ENCODE peak calls at places on chromosomes 4 and X, in eight cellular contexts. H is stomach, W is tibial nerve, S is body of pancreas, E is cardiac muscle cell, M is tibial artery, V is thoracic aorta, G is lung. F is an unnamed sample.

GRCh38 chr4:116872308-116872707 is 213.1 kb downstream of the TRAM1L1 start:
- DNase-seq in H (no peak), W (no peak), S (no peak), E (no peak), M (no peak), V (no peak), G (no peak), F (no peak)

GRCh38 chr4:123378794-123379193 is 17.8 kb upstream of the SPRY1 start:
- DNase-seq in H (no peak), W (no peak), S (no peak), E (no peak), M (no peak), V (no peak), G (no peak), F (no peak)

GRCh38 chr4:147303506-147303905 is 177.4 kb upstream of the EDNRA start:
- DNase-seq in H (no peak), W (no peak), S (no peak), E (no peak), M (no peak), V (no peak), G (no peak), F (no peak)

GRCh38 chr4:86449746-86450145 is 89.9 kb upstream of the MAPK10 start:
- DNase-seq in H (no peak), W (no peak), S (no peak), E (no peak), M (no peak), V (no peak), G (no peak), F (no peak)

GRCh38 chr4:136803430-136803829 is 728.9 kb downstream of the PCDH18 start:
- DNase-seq in H (no peak), W (no peak), S (no peak), E (no peak), M (no peak), V (no peak), G (no peak), F (no peak)

GRCh38 chr4:152104846-152105462 is 344.1 kb upstream of the GATB start:
- DNase-seq in H (no peak), W (no peak), S (no peak), E (no peak), M (no peak), V (no peak), G (no peak), F (no peak)

GRCh38 chr4:15682340-15682725 is 706 bp downstream of the FAM200B start:
- DNase-seq in H (no peak), W (no peak), S (no peak), E (no peak), M (no peak), V (no peak), G (no peak), F (no peak)

GRCh38 chr4:89273741-89274141 is 33.9 kb downstream of the GPRIN3 start:
- DNase-seq in H (no peak), W (no peak), S (no peak), E (no peak), M (no peak), V (no peak), G (no peak), F (no peak)

GRCh38 chr4:26583538-26583864 is 383 bp upstream of the TBC1D19 start:
- DNase-seq in H (no peak), W (no peak), S (no peak), E (no peak), M (no peak), V (no peak), G (no peak), F (no peak)

GRCh38 chr4:183635333-183635732 is 23.7 kb downstream of the RWDD4 start:
- DNase-seq in H (no peak), W (no peak), S (no peak), E (no peak), M (no peak), V (no peak), G (no peak), F (no peak)

GRCh38 chrX:129779747-129780146 is at the start of gene SASH3:
- DNase-seq in H (peak; percentile 50), W (peak; percentile 16), S (peak; percentile 17), E (no peak), M (peak; percentile 55), V (no peak), G (peak; percentile 62), F (no peak)

GRCh38 chr4:96315815-96316214 is 475.9 kb downstream of the PDHA2 start:
- DNase-seq in H (no peak), W (no peak), S (no peak), E (peak; percentile 58), M (no peak), V (no peak), G (no peak), F (peak; percentile 68)

GRCh38 chr4:81963005-81963404 is 410.8 kb downstream of the HNRNPD start:
- DNase-seq in H (no peak), W (no peak), S (no peak), E (no peak), M (no peak), V (no peak), G (no peak), F (no peak)

GRCh38 chr4:176011523-176011922 is 54.1 kb upstream of the WDR17 start:
- DNase-seq in H (no peak), W (no peak), S (no peak), E (no peak), M (no peak), V (no peak), G (no peak), F (no peak)

GRCh38 chr4:176005766-176006165 is 59.9 kb upstream of the WDR17 start:
- DNase-seq in H (no peak), W (no peak), S (no peak), E (no peak), M (no peak), V (no peak), G (no peak), F (no peak)

GRCh38 chr4:176014583-176015108 is 51.0 kb upstream of the WDR17 start:
- DNase-seq in H (no peak), W (no peak), S (no peak), E (no peak), M (no peak), V (no peak), G (no peak), F (no peak)

GRCh38 chr4:176013466-176014247 is 52.0 kb upstream of the WDR17 start:
- DNase-seq in H (no peak), W (no peak), S (no peak), E (no peak), M (no peak), V (no peak), G (no peak), F (no peak)

DNA sequence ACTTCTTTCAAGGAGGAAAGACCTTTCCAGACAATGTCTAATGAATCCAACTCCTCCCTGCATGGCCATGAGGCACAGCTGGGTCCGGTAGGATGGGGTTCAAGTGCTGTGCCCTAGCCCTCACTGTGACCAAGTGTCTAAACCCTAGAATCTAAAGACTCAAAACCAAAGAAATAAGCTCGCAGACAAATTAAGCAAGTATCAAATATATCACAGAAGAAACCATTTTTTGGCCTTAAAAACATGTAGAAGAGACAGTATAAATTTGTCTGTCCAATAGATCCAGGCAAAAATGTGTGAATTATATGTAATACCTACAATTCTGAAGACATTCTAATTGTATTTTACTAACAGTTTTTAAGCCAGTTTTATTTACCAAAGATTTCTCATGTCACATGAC is 56.4 kb upstream of the WDR17 start:
- DNase-seq in H (no peak), W (no peak), S (no peak), E (no peak), M (no peak), V (no peak), G (no peak), F (no peak)
- H3K27me3 ChIP-seq in H (no peaks in the 10 kb centered on the region), W (no peaks in the 10 kb centered on the region), S (no peaks in the 10 kb centered on the region), E (no peaks in the 10 kb centered on the region), M (no peaks in the 10 kb centered on the region), V (no peaks in the 10 kb centered on the region), G (no peaks in the 10 kb centered on the region), F (peaks cover 4% of the 10 kb centered on the region)

DNA sequence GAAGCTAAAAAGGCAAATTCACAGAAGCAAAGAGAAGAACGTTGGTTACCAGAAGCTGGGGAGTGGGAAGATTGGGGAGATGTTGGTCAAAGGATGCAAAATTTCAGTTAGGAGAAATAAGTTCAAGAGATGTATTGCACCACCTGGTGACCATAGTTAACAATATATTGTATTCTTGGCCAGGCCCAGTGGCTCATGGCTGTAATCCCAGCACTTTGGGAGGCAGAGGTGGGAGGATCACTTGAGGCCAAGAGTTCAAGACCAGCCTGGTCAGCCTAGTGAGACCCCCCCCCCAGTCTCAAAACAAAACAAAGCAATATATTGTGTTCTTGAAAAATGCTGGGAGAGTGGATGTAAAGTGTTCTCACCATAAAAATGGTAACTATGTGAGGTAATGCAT is 67.9 kb downstream of the TAB3 start:
- DNase-seq in H (no peak), W (no peak), S (no peak), E (no peak), M (no peak), V (no peak), G (no peak), F (no peak)
- TF ChIP-seq CTCF in H (no peak), W (no peak), S (no peak), E (no peak), M (no peak), V (no peak), G (no peak), F (no peak)

DNA sequence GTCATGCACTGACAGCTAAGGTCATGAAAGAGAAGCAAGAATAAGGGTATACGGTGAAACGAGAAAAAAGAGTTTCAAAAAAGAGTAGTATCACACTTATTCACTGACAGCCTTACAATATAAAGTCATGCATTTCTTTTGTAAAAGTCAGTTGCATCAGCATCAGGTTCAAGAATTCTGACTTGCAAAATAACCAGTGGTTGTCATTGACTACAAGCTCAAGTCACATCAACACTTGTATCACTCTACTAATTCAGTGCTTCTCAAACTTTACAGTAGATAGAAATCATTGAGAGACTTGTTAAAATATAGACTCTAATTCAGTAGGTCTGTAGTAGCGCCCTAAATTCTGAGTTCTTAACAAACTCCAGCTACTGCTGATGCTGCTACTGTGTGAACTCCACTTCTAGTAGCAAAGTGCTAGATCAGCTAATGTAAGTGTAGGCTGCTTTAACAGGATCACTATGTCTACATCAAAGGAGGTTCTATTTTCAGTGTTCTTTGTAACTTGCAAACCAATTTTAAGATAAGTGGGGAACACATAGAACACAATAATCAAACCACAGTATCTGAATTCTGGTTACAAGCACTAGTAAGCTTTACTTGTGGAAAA is 221.7 kb downstream of the PDGFC start:
- DNase-seq in H (no peak), W (no peak), S (no peak), E (no peak), M (no peak), V (no peak), G (no peak), F (no peak)
- H3K27me3 ChIP-seq in H (no peaks in the 10 kb centered on the region), W (no peaks in the 10 kb centered on the region), S (no peaks in the 10 kb centered on the region), E (no peaks in the 10 kb centered on the region), M (no peaks in the 10 kb centered on the region), V (no peaks in the 10 kb centered on the region), G (no peaks in the 10 kb centered on the region), F (no peaks in the 10 kb centered on the region)

DNA sequence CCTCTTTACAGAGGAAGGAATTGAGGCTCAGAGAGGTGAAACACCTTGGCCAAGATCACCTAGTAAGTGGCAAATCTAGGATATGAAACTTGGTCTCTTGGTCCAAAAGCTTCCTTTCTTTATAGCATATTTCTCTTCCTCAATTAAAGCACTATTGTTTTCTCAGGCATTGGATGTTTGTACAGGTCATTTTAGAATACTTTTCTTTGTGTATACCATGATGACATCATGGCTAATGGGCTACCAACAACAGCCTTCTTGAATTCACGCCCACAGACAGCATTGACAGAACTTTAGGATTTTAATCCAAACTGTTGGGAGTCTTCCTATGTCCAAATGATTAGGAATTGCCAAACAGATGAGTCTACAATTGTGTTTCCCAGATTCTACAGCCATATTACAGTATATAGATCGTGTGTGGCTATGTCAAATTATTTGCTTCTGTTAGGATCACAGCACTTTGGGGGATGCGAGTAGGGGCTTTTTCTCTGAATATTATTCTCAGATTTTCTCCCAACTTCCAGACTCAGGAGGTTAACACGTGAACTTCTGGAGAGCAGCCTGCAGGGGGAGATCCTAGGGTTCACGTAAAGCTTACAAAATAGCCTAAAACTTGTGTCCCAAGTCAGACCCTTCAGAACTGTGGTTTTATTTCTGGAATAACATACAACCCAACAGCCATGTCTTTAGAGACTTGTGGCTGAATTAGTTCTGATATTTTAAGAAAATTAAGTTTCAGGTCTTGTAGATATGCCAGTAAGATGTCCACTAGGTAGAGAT is 191.8 kb downstream of the SHROOM3 start:
- DNase-seq in H (no peak), W (no peak), S (no peak), E (no peak), M (no peak), V (no peak), G (no peak), F (peak; percentile 13)
- TF ChIP-seq CTCF in H (no peak), W (no peak), S (no peak), E (peak; percentile 50), M (no peak), V (no peak), G (no peak), F (peak; percentile 60)

F was measured in BE2C.